ENCODE peak calls at places on chromosomes 12 and 14, in four cellular contexts. S is aorta, W is endothelial cell, F is HepG2. T is an unnamed sample.

GRCh38 chr14:68971411-68972035 is 7.6 kb downstream of the ACTN1 start:
- DNase-seq in W (no peak), F (no peak), S (peak), T (no peak)

GRCh38 chr12:68790081-68790951 is 17.7 kb upstream of the MDM2 start:
- DNase-seq in S (no peak), F (no peak), W (no peak), T (no peak)

GRCh38 chr12:9124346-9125031 is 8.8 kb upstream of the A2M start:
- DNase-seq in F (no peak), W (no peak), S (no peak), T (no peak)

GRCh38 chr14:102472815-102473158 is 36.8 kb downstream of the ANKRD9 start:
- DNase-seq in S (peak), F (no peak), W (no peak), T (peak)

GRCh38 chr14:105581551-105582341 is 55.4 kb downstream of the TMEM121 start:
- DNase-seq in F (no peak), W (no peak), S (peak), T (peak)

GRCh38 chr12:47841910-47842309 is 22.2 kb upstream of the HDAC7 start:
- DNase-seq in W (no peak), S (no peak), F (no peak), T (no peak)

GRCh38 chr12:121866331-121866730 is 7.7 kb upstream of the HPD start:
- DNase-seq in W (no peak), F (no peak), S (no peak), T (no peak)

GRCh38 chr12:89138048-89138852 is 214.1 kb downstream of the DUSP6 start:
- DNase-seq in W (no peak), F (no peak), S (no peak), T (no peak)

GRCh38 chr12:83102499-83102898 is 415.8 kb downstream of the TMTC2 start:
- DNase-seq in W (no peak), S (no peak), F (no peak), T (no peak)

GRCh38 chr12:70560671-70561070 is 76.6 kb downstream of the PTPRB start:
- DNase-seq in W (no peak), F (peak), S (no peak), T (no peak)